ENCODE peak calls at places on chromosomes 11 and 22, in ten cellular contexts. E, U, V, X, Z, A, I, S, L and Y are unnamed samples.
A peak's percentile ranks its signal among the peaks of the same experiment; 100 is the strongest.

GRCh38 chr22:35480143-35480542 is 60.5 kb upstream of the RASD2 start:
- DNase-seq in E (no peak), U (no peak), V (no peak), X (no peak), Z (no peak), A (peak; percentile 71), I (no peak), S (no peak), L (no peak), Y (no peak)

GRCh38 chr11:112961146-112961668 is at the start of gene NCAM1:
- DNase-seq in E (peak; percentile 26), U (no peak), V (peak; percentile 91), X (peak; percentile 88), Z (peak; percentile 99), A (peak; percentile 51), I (peak; percentile 94), S (peak; percentile 97), L (no peak), Y (no peak)

GRCh38 chr11:71431271-71431670 is 16.9 kb downstream of the DHCR7 start:
- DNase-seq in E (no peak), U (no peak), V (no peak), X (no peak), Z (no peak), A (no peak), I (no peak), S (no peak), L (no peak), Y (no peak)

GRCh38 chr11:1877211-1878133 is 14.2 kb downstream of the PRR33 start:
- DNase-seq in E (no peak), U (no peak), V (no peak), X (peak; percentile 67), Z (peak; percentile 55), A (peak; percentile 51), I (no peak), S (no peak), L (no peak), Y (no peak)

GRCh38 chr11:72430743-72431570 is 3.4 kb downstream of the CLPB start:
- DNase-seq in E (peak; percentile 71), U (no peak), V (peak; percentile 28), X (no peak), Z (peak; percentile 57), A (no peak), I (peak; percentile 34), S (peak; percentile 69), L (no peak), Y (peak; percentile 21)

GRCh38 chr11:38226684-38227083 is 1628.6 kb upstream of the RAG2 start:
- DNase-seq in E (no peak), U (no peak), V (no peak), X (no peak), Z (no peak), A (no peak), I (no peak), S (no peak), L (no peak), Y (no peak)

GRCh38 chr11:131674051-131674755 is 303.8 kb downstream of the NTM start:
- DNase-seq in E (peak; percentile 85), U (no peak), V (peak; percentile 80), X (peak; percentile 46), Z (peak; percentile 83), A (peak; percentile 56), I (peak; percentile 78), S (peak; percentile 71), L (peak; percentile 34), Y (peak; percentile 27)

GRCh38 chr11:34972892-34973291 is 56.5 kb downstream of the PDHX start:
- DNase-seq in E (peak; percentile 24), U (no peak), V (no peak), X (no peak), Z (no peak), A (no peak), I (no peak), S (no peak), L (no peak), Y (no peak)

GRCh38 chr11:59283825-59284772 is 71.4 kb upstream of the MPEG1 start:
- DNase-seq in E (peak; percentile 43), U (no peak), V (peak; percentile 5), X (peak; percentile 23), Z (peak; percentile 55), A (peak; percentile 45), I (no peak), S (peak; percentile 59), L (peak; percentile 29), Y (no peak)

GRCh38 chr22:39283312-39284141 is 35.9 kb downstream of the RPL3 start:
- DNase-seq in E (no peak), U (no peak), V (peak; percentile 12), X (peak; percentile 74), Z (peak; percentile 99), A (peak; percentile 25), I (peak; percentile 35), S (no peak), L (no peak), Y (no peak)

GRCh38 chr22:31347251-31348008 is 1.3 kb upstream of the PATZ1 start:
- DNase-seq in E (peak; percentile 68), U (no peak), V (peak; percentile 54), X (peak; percentile 72), Z (peak; percentile 72), A (peak; percentile 72), I (peak; percentile 35), S (peak; percentile 80), L (peak; percentile 33), Y (peak; percentile 31)

GRCh38 chr11:126790550-126790981 is 210.0 kb downstream of the KIRREL3 start:
- DNase-seq in E (peak; percentile 88), U (no peak), V (peak; percentile 63), X (no peak), Z (peak; percentile 23), A (no peak), I (peak; percentile 44), S (peak; percentile 16), L (peak; percentile 49), Y (no peak)

GRCh38 chr22:20904008-20904979 is 12.9 kb upstream of the CRKL start:
- DNase-seq in E (peak; percentile 86), U (no peak), V (no peak), X (no peak), Z (peak; percentile 36), A (no peak), I (no peak), S (no peak), L (peak; percentile 98), Y (no peak)

GRCh38 chr11:3359092-3359824 is 19.7 kb downstream of the ZNF195 start:
- DNase-seq in E (no peak), U (no peak), V (no peak), X (no peak), Z (no peak), A (no peak), I (no peak), S (no peak), L (no peak), Y (no peak)

GRCh38 chr11:70468256-70469230 is 70.2 kb downstream of the CTTN start:
- DNase-seq in E (no peak), U (no peak), V (no peak), X (no peak), Z (peak; percentile 78), A (no peak), I (no peak), S (no peak), L (no peak), Y (no peak)

GRCh38 chr11:35602160-35602793 is 16.0 kb upstream of the FJX1 start:
- DNase-seq in E (no peak), U (no peak), V (no peak), X (no peak), Z (no peak), A (no peak), I (no peak), S (no peak), L (no peak), Y (no peak)

GRCh38 chr11:70509476-70509875 is 111.1 kb downstream of the CTTN start:
- DNase-seq in E (no peak), U (no peak), V (no peak), X (no peak), Z (no peak), A (no peak), I (no peak), S (peak; percentile 70), L (no peak), Y (no peak)

GRCh38 chr22:45428391-45429385 is 15.2 kb downstream of the RIBC2 start:
- DNase-seq in E (no peak), U (no peak), V (no peak), X (no peak), Z (no peak), A (no peak), I (no peak), S (no peak), L (no peak), Y (no peak)

GRCh38 chr22:36144886-36145541 is 15.5 kb downstream of the APOL3 start:
- DNase-seq in E (peak; percentile 50), U (no peak), V (peak; percentile 42), X (peak; percentile 79), Z (peak; percentile 82), A (peak; percentile 52), I (peak; percentile 20), S (peak; percentile 72), L (no peak), Y (peak; percentile 0)

GRCh38 chr11:102111011-102111786 is 952 bp downstream of the YAP1 start:
- DNase-seq in E (peak; percentile 84), U (no peak), V (no peak), X (peak; percentile 76), Z (peak; percentile 86), A (peak; percentile 71), I (no peak), S (peak; percentile 93), L (peak; percentile 49), Y (no peak)